ENCODE peak calls at places on chromosomes 1 and 21, in six cellular contexts. U is AG08395, T is MV-4-11, M is memory B cell, R is myocyte, Q is progenitor cell of endocrine pancreas. C is an unnamed sample.

GRCh38 chr1:86421601-86422280 is 2.2 kb upstream of the CLCA2 start:
- DNase-seq in U (peak; percentile 23), T (no peak), M (no peak), R (no peak), Q (no peak), C (no peak)

GRCh38 chr1:190452272-190452848 is 25.3 kb downstream of the BRINP3 start:
- DNase-seq in U (no peak), T (no peak), M (no peak), R (no peak), Q (no peak), C (no peak)

GRCh38 chr1:3604468-3604974 is 6.8 kb downstream of the MEGF6 start:
- DNase-seq in U (no peak), T (no peak), M (no peak), R (no peak), Q (no peak), C (no peak)

GRCh38 chr1:236913371-236914037 is 90.7 kb downstream of the MT1HL1 start:
- DNase-seq in U (peak; percentile 33), T (no peak), M (no peak), R (no peak), Q (no peak), C (no peak)

GRCh38 chr21:27423906-27424595 is 457.2 kb upstream of the ADAMTS5 start:
- DNase-seq in U (no peak), T (no peak), M (no peak), R (peak; percentile 78), Q (no peak), C (no peak)

GRCh38 chr1:170805957-170806662 is 129.2 kb upstream of the MROH9 start:
- DNase-seq in U (no peak), T (no peak), M (no peak), R (peak; percentile 38), Q (no peak), C (no peak)

GRCh38 chr1:155051777-155052398 is 772 bp downstream of the ADAM15 start:
- DNase-seq in U (peak; percentile 44), T (no peak), M (peak; percentile 48), R (peak; percentile 32), Q (no peak), C (no peak)

GRCh38 chr1:24694380-24694843 is 50.8 kb upstream of the CLIC4 start:
- DNase-seq in U (no peak), T (peak; percentile 43), M (no peak), R (peak; percentile 89), Q (no peak), C (peak; percentile 79)

GRCh38 chr21:45948576-45949141 is 32.9 kb upstream of the COL6A1 start:
- DNase-seq in U (no peak), T (no peak), M (no peak), R (no peak), Q (no peak), C (no peak)

GRCh38 chr1:91736999-91737615 is 148.8 kb downstream of the TGFBR3 start:
- DNase-seq in U (peak; percentile 93), T (no peak), M (no peak), R (peak; percentile 76), Q (peak; percentile 16), C (no peak)

GRCh38 chr1:160326393-160326792 is 16.7 kb downstream of the COPA start:
- DNase-seq in U (no peak), T (peak; percentile 17), M (no peak), R (peak; percentile 65), Q (no peak), C (no peak)

GRCh38 chr1:192784395-192784794 is 24.4 kb upstream of the RGS2 start:
- DNase-seq in U (no peak), T (no peak), M (no peak), R (no peak), Q (no peak), C (no peak)

GRCh38 chr1:15558516-15558915 is 26.3 kb downstream of the AGMAT start:
- DNase-seq in U (no peak), T (no peak), M (no peak), R (no peak), Q (no peak), C (no peak)

GRCh38 chr1:228791782-228792181 is 56.5 kb downstream of the RHOU start:
- DNase-seq in U (no peak), T (no peak), M (no peak), R (no peak), Q (no peak), C (no peak)

GRCh38 chr1:202148391-202148790 is 3.9 kb upstream of the ARL8A start:
- DNase-seq in U (no peak), T (no peak), M (no peak), R (no peak), Q (no peak), C (no peak)

GRCh38 chr1:24849653-24850295 is 80.3 kb downstream of the RUNX3 start:
- DNase-seq in U (peak; percentile 18), T (peak; percentile 60), M (no peak), R (no peak), Q (no peak), C (peak; percentile 38)

GRCh38 chr1:41102208-41102607 is 80.7 kb upstream of the SLFNL1 start:
- DNase-seq in U (peak; percentile 90), T (no peak), M (no peak), R (peak; percentile 86), Q (no peak), C (no peak)

GRCh38 chr1:223482132-223482531 is 88.9 kb downstream of the CCDC185 start:
- DNase-seq in U (no peak), T (no peak), M (no peak), R (no peak), Q (no peak), C (no peak)

GRCh38 chr1:200886590-200886989 is 8.1 kb upstream of the INAVA start:
- DNase-seq in U (no peak), T (no peak), M (no peak), R (no peak), Q (no peak), C (no peak)

GRCh38 chr1:232481091-232481490 is 148.8 kb downstream of the SIPA1L2 start:
- DNase-seq in U (no peak), T (no peak), M (no peak), R (no peak), Q (no peak), C (no peak)

GRCh38 chr1:71047635-71048607 is at the start of gene PTGER3:
- DNase-seq in U (peak; percentile 68), T (no peak), M (peak; percentile 18), R (peak; percentile 30), Q (peak; percentile 64), C (no peak)

GRCh38 chr21:34679056-34679455 is 10.3 kb downstream of the CLIC6 start:
- DNase-seq in U (no peak), T (peak; percentile 66), M (no peak), R (no peak), Q (no peak), C (no peak)

GRCh38 chr1:236701782-236702181 is 15.5 kb downstream of the ACTN2 start:
- DNase-seq in U (no peak), T (no peak), M (no peak), R (peak; percentile 56), Q (no peak), C (no peak)

GRCh38 chr1:89041055-89041707 is 18.5 kb upstream of the GBP3 start:
- DNase-seq in U (peak; percentile 18), T (no peak), M (no peak), R (peak; percentile 56), Q (no peak), C (peak; percentile 83)

GRCh38 chr1:221604948-221605347 is 136.9 kb downstream of the DUSP10 start:
- DNase-seq in U (no peak), T (no peak), M (no peak), R (no peak), Q (no peak), C (no peak)

GRCh38 chr1:160040481-160040880 is 8.7 kb upstream of the PIGM start:
- DNase-seq in U (no peak), T (no peak), M (no peak), R (no peak), Q (no peak), C (no peak)

GRCh38 chr1:5830771-5831599 is 161.2 kb downstream of the NPHP4 start:
- DNase-seq in U (no peak), T (no peak), M (no peak), R (no peak), Q (no peak), C (no peak)

GRCh38 chr1:188065917-188066316 is 1237.2 kb downstream of the PLA2G4A start:
- DNase-seq in U (no peak), T (no peak), M (no peak), R (no peak), Q (no peak), C (no peak)

GRCh38 chr1:206579747-206580437 is 32.4 kb downstream of the EIF2D start:
- DNase-seq in U (peak; percentile 82), T (peak; percentile 98), M (peak; percentile 74), R (peak; percentile 96), Q (no peak), C (peak; percentile 92)

GRCh38 chr1:166884040-166884642 is 8.1 kb upstream of the TADA1 start:
- DNase-seq in U (peak; percentile 54), T (no peak), M (peak; percentile 34), R (no peak), Q (peak; percentile 50), C (peak; percentile 22)

C was measured in GM12865.